ENCODE peak calls at places on chromosomes 5 and 9, in four cellular contexts. U, M, S and G are unnamed samples.

GRCh38 chr5:55159763-55160492 is at the start of gene GPX8:
- DNase-seq in U (peak; percentile 45), S (peak; percentile 32), M (no peak), G (peak; percentile 76)

GRCh38 chr5:38634961-38635369 is 78.5 kb upstream of the LIFR start:
- DNase-seq in U (no peak), S (no peak), M (no peak), G (peak; percentile 16)

GRCh38 chr5:143404416-143405062 is 1.1 kb upstream of the NR3C1 start:
- DNase-seq in U (peak; percentile 77), M (no peak), S (peak; percentile 28), G (peak; percentile 49)

GRCh38 chr9:88531920-88532319 is 3.1 kb upstream of the NXNL2 start:
- DNase-seq in S (no peak), M (no peak), U (no peak), G (no peak)

GRCh38 chr5:137791803-137792202 is 37.6 kb upstream of the HNRNPA0 start:
- DNase-seq in S (no peak), U (no peak), M (no peak), G (no peak)

GRCh38 chr9:26502311-26502710 is 390.3 kb downstream of the CAAP1 start:
- DNase-seq in S (no peak), M (no peak), U (no peak), G (no peak)

GRCh38 chr9:98764351-98764750 is 32.0 kb downstream of the ANKS6 start:
- DNase-seq in S (no peak), U (no peak), M (no peak), G (no peak)

GRCh38 chr5:160311491-160312138 is 749 bp downstream of the CCNJL start:
- DNase-seq in S (no peak), U (no peak), M (no peak), G (no peak)

GRCh38 chr5:85293139-85293785 is 908.6 kb upstream of the EDIL3 start:
- DNase-seq in U (no peak), S (peak; percentile 11), M (no peak), G (no peak)

GRCh38 chr5:74034738-74035137 is 408.7 kb downstream of the ARHGEF28 start:
- DNase-seq in S (no peak), U (no peak), M (no peak), G (no peak)

GRCh38 chr9:134544388-134545212 is 97.0 kb upstream of the COL5A1 start:
- DNase-seq in U (no peak), S (peak; percentile 15), M (no peak), G (no peak)

GRCh38 chr5:67166460-67166871 is 30.1 kb downstream of the CD180 start:
- DNase-seq in M (no peak), U (no peak), S (no peak), G (peak; percentile 10)

GRCh38 chr5:168313596-168314204 is 22.3 kb downstream of the WWC1 start:
- DNase-seq in S (no peak), M (no peak), U (no peak), G (no peak)

GRCh38 chr9:87883274-87883673 is 597 bp downstream of the SPATA31E1 start:
- DNase-seq in U (no peak), S (no peak), M (no peak), G (no peak)

GRCh38 chr5:56011835-56012234 is 17.1 kb upstream of the IL6ST start:
- DNase-seq in U (no peak), M (no peak), S (no peak), G (no peak)

GRCh38 chr5:130222638-130223037 is 318.4 kb downstream of the CHSY3 start:
- DNase-seq in M (no peak), S (no peak), U (no peak), G (no peak)

GRCh38 chr9:126862461-126862830 is 2.0 kb downstream of the ZBTB34 start:
- DNase-seq in S (no peak), U (no peak), M (no peak), G (no peak)

GRCh38 chr9:114091711-114092110 is 7.4 kb downstream of the KIF12 start:
- DNase-seq in M (no peak), S (no peak), U (no peak), G (no peak)

GRCh38 chr5:10387690-10388089 is 34.2 kb downstream of the MARCHF6 start:
- DNase-seq in U (no peak), M (no peak), S (no peak), G (no peak)

GRCh38 chr5:172175263-172175719 is 12.7 kb downstream of the STK10 start:
- DNase-seq in S (peak; percentile 25), M (peak; percentile 75), U (no peak), G (no peak)

GRCh38 chr5:65184780-65185179 is 296.9 kb downstream of the ADAMTS6 start:
- DNase-seq in S (peak; percentile 92), M (no peak), U (no peak), G (no peak)

GRCh38 chr9:121301881-121302286 is 33.9 kb downstream of the GSN start:
- DNase-seq in M (no peak), S (no peak), U (no peak), G (no peak)

GRCh38 chr5:114305402-114306207 is 56.3 kb upstream of the KCNN2 start:
- DNase-seq in U (no peak), S (peak; percentile 1), M (no peak), G (peak; percentile 6)

GRCh38 chr9:130042931-130043653 is at the start of gene FNBP1:
- DNase-seq in M (no peak), S (peak; percentile 56), U (peak; percentile 89), G (peak; percentile 74)

DNA sequence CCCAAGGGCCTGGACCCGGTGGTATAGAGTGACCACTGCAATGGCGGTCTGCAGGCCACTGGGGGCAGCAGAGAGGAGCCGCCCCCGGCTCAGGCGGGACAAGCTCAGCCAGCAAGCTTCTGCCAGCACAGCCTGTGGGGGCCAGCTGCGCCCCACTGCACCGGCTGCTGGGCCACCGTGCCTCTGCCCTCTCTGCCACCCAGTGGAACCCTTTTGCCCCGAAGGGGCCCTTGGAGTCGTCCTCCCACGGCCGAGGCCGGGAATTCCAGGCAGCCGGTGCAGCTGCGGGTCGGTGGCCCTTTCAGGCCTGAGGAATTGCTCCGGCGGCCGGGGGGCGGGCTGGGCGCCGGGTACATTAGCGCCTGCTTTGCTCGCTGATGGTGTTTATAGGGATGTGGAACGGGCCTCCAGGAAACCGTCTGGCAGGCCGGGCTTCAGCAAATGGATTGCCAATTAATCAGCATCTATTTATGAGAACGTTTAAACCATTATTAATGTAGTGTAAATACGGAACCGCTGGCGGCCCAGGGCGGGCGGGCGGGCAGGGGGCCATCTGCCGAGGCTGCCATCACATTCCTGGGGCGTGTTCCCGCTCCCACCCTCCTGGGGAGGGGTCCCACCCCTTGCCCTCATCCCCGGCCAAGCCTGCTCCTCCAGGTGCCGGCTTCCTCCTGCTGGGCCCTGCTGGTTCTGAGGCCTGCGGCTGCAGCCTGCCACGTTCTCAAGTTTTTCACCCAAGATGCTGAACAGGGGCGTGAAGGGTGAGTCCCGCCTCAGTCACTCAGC is 127.4 kb downstream of the BARX1 start:
- DNase-seq in U (peak; percentile 89), M (no peak), S (peak; percentile 43), G (peak; percentile 89)
- H3K4me2 ChIP-seq in U (no peak overlapping the region), M (no peak overlapping the region), S (peak overlapping the region; percentile 85), G (peak overlapping the region; percentile 85)

DNA sequence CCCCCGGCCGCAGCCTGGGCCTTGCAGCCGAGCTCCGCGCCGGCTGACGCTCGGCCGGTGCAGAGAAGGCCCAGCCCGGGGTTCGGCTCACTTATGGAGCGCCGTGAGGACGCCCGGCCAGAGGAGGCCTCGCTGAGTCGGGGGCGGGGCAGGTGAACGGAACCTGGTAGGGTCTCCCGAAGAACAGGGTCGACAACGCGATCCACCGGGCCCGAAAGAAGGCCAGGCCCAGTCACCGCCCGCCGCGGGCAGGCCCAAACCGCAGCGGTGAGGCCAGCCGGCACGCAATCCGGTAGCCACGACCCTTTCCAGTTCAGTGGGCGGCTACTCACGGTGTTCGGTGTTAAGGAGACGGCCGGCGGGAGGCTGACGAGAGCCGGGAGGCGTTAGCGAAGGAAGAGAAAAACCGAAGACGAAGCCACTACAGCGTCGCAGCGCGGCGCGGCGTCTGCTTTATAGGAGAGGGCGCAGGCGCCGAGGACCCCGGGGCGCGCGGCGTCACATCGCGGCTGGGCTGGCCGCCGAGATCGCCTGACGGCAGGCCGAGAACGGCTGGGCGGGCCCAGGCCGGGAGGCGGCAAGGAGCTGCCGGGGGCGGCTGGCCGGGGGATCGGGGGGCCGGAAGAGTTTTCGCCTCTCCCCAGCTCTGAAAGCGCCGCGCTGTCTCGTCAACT is at the start of gene SKP1:
- DNase-seq in U (peak; percentile 91), S (peak; percentile 56), M (peak; percentile 42), G (peak; percentile 58)
- TF ChIP-seq REST in U (no peak), S (peak; percentile 53), M (peak; percentile 28), G (no peak)

GRCh38 chr9:128282500-128282899 is 6.4 kb downstream of the SWI5 start:
- DNase-seq in M (no peak), U (no peak), S (no peak), G (no peak)
- TF ChIP-seq MYC in M (no peak), U (no peak), S (no peak), G (no peak)

GRCh38 chr5:40572359-40572758 is 107.4 kb upstream of the PTGER4 start:
- DNase-seq in M (no peak), U (no peak), S (no peak), G (no peak)

GRCh38 chr5:40570408-40571129 is 109.1 kb upstream of the PTGER4 start:
- DNase-seq in U (no peak), M (peak; percentile 26), S (no peak), G (peak; percentile 8)

GRCh38 chr5:40568548-40568947 is 111.2 kb upstream of the PTGER4 start:
- DNase-seq in U (no peak), M (no peak), S (no peak), G (no peak)

GRCh38 chr5:40572947-40573346 is 106.8 kb upstream of the PTGER4 start:
- DNase-seq in M (no peak), U (no peak), S (no peak), G (no peak)

DNA sequence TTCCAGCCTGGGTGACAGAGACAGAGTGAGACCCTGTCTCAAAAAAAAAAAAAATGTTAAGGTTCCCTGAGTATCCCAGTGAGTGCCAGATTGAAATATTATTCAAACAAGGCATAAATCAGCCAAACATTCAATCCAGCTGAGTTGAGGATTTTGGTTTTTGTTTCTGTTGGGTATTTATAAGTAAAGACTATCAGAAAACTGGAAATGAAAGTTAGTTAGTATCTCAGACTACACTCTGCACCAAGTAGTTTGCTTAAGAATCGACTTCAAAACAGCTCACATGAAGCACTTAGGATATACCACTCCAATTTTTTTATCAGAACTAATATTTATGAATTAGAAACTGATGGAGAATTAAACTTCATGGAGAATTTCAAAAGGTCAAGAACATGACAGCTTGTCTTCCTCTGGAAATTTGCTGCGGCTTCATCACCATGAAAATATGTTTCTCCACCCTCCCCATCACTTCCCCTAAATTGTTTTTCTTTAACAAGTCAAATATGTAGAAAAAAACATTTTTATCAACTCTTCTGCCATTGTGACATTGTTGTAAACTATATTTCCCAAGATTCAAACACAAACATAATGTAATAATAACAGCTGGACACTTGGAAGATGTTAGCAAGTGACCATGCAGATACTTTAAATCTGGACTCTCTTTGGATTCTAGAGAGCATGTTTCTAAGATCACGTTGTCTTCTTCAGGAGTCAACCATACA is 110.0 kb upstream of the PTGER4 start:
- DNase-seq in U (no peak), S (no peak), M (no peak), G (no peak)
- H3K4me2 ChIP-seq in U (no peak overlapping the region), S (no peak overlapping the region), M (peak overlapping the region; percentile 30), G (peak overlapping the region; percentile 39)